ENCODE peak calls at places on chromosome 17, in four cellular contexts. W is stimulated activated CD8-positive, alpha-beta memory T cell treated with anti-CD3 and anti-CD28 coated beads, Interleukin-4, amount 100 ng/mL, for 48 hours; X is NCI-H510A; M is astrocyte of the spinal cord. U is an unnamed sample.

GRCh38 chr17:78450696-78451344 is 72.4 kb downstream of the PGS1 start:
- DNase-seq in W (no peak), X (no peak), M (no peak), U (no peak)

GRCh38 chr17:48054238-48055185 is 6.4 kb downstream of the NFE2L1 start:
- DNase-seq in W (no peak), X (peak), M (peak), U (peak)

GRCh38 chr17:66548158-66548557 is 245.7 kb downstream of the PRKCA start:
- DNase-seq in W (peak), X (no peak), M (no peak), U (no peak)

GRCh38 chr17:78933025-78933958 is 8.1 kb upstream of the TIMP2 start:
- DNase-seq in W (peak), X (peak), M (peak), U (peak)

GRCh38 chr17:42421479-42422332 is 1.4 kb downstream of the CAVIN1 start:
- DNase-seq in W (no peak), X (no peak), M (peak), U (no peak)

GRCh38 chr17:82394296-82394695 is 22.7 kb downstream of the UTS2R start:
- DNase-seq in W (no peak), X (no peak), M (no peak), U (no peak)

GRCh38 chr17:6544770-6545169 is 11.6 kb downstream of the PITPNM3 start:
- DNase-seq in W (no peak), X (no peak), M (no peak), U (no peak)

GRCh38 chr17:4394208-4395110 is 28.0 kb upstream of the UBE2G1 start:
- DNase-seq in W (no peak), X (no peak), M (no peak), U (no peak)

GRCh38 chr17:74659898-74660297 is 36.4 kb upstream of the CD300E start:
- DNase-seq in W (no peak), X (no peak), M (no peak), U (no peak)

U was measured in choroid plexus epithelial cell.